ENCODE peak calls at places on chromosome 10, in four cellular contexts. D, E, V and N are unnamed samples.

GRCh38 chr10:71927669-71928592 is 36.3 kb upstream of the CHST3 start:
- DNase-seq in D (peak), E (no peak), V (no peak), N (no peak)

GRCh38 chr10:124378817-124379510 is 39.8 kb downstream of the OAT start:
- DNase-seq in D (no peak), E (no peak), V (no peak), N (no peak)

GRCh38 chr10:117663750-117664149 is 121.2 kb downstream of the EMX2 start:
- DNase-seq in D (peak), E (no peak), V (no peak), N (peak)

GRCh38 chr10:93062499-93063216 is 2.1 kb downstream of the CYP26C1 start:
- DNase-seq in D (no peak), E (peak), V (no peak), N (no peak)

GRCh38 chr10:66283874-66284464 is 641.9 kb upstream of the LRRTM3 start:
- DNase-seq in D (peak), E (no peak), V (no peak), N (no peak)

GRCh38 chr10:44030132-44030531 is 354.8 kb downstream of the CXCL12 start:
- DNase-seq in D (no peak), E (peak), V (no peak), N (no peak)

GRCh38 chr10:129774082-129774735 is 189.9 kb downstream of the EBF3 start:
- DNase-seq in D (no peak), E (no peak), V (no peak), N (no peak)

GRCh38 chr10:78724846-78725245 is 343.9 kb upstream of the ZMIZ1 start:
- DNase-seq in D (no peak), E (no peak), V (no peak), N (no peak)

GRCh38 chr10:132548106-132548823 is 10.7 kb downstream of the INPP5A start:
- DNase-seq in D (no peak), E (no peak), V (no peak), N (no peak)

GRCh38 chr10:125107166-125107949 is 53.0 kb downstream of the CTBP2 start:
- DNase-seq in D (no peak), E (no peak), V (no peak), N (no peak)

GRCh38 chr10:90871279-90871760 is 454 bp upstream of the RPP30 start:
- DNase-seq in D (peak), E (peak), V (peak), N (peak)

GRCh38 chr10:127492607-127493250 is 56.4 kb upstream of the NPS start:
- DNase-seq in D (no peak), E (peak), V (no peak), N (no peak)

GRCh38 chr10:83536426-83536825 is 602.9 kb upstream of the GHITM start:
- DNase-seq in D (no peak), E (no peak), V (no peak), N (no peak)

GRCh38 chr10:86693721-86694369 is 25.5 kb downstream of the LDB3 start:
- DNase-seq in D (peak), E (peak), V (peak), N (no peak)

GRCh38 chr10:48390933-48391845 is 84.7 kb downstream of the MAPK8 start:
- DNase-seq in D (no peak), E (no peak), V (no peak), N (peak)

GRCh38 chr10:68666280-68666760 is 54.7 kb upstream of the CCAR1 start:
- DNase-seq in D (no peak), E (no peak), V (no peak), N (no peak)

GRCh38 chr10:43200538-43201390 is 62.5 kb downstream of the CSGALNACT2 start:
- DNase-seq in D (no peak), E (no peak), V (no peak), N (no peak)

GRCh38 chr10:3740157-3740871 is 44.7 kb downstream of the KLF6 start:
- DNase-seq in D (peak), E (no peak), V (peak), N (no peak)

GRCh38 chr10:102322914-102323313 is 72.6 kb upstream of the NFKB2 start:
- DNase-seq in D (no peak), E (no peak), V (no peak), N (no peak)

GRCh38 chr10:103663802-103664201 is 170.3 kb downstream of the NEURL1 start:
- DNase-seq in D (no peak), E (no peak), V (no peak), N (no peak)

GRCh38 chr10:16816142-16816541 is 1.1 kb downstream of the RSU1 start:
- DNase-seq in D (no peak), E (no peak), V (peak), N (no peak)

GRCh38 chr10:44306147-44306710 is 78.7 kb downstream of the CXCL12 start:
- DNase-seq in D (no peak), E (no peak), V (no peak), N (no peak)

GRCh38 chr10:96846926-96847325 is 14.8 kb downstream of the LCOR start:
- DNase-seq in D (no peak), E (no peak), V (no peak), N (no peak)

GRCh38 chr10:5575482-5576153 is 50.9 kb downstream of the CALML3 start:
- DNase-seq in D (no peak), E (no peak), V (no peak), N (no peak)

GRCh38 chr10:16360001-16360400 is 76.8 kb upstream of the PTER start:
- DNase-seq in D (no peak), E (no peak), V (no peak), N (no peak)

GRCh38 chr10:28043941-28044340 is 45.1 kb upstream of the ODAD2 start:
- DNase-seq in D (no peak), E (no peak), V (no peak), N (no peak)

GRCh38 chr10:133260895-133261725 is 15.6 kb downstream of the ADAM8 start:
- DNase-seq in D (no peak), E (no peak), V (peak), N (no peak)

GRCh38 chr10:18122753-18123152 is 17.5 kb upstream of the CACNB2 start:
- DNase-seq in D (no peak), E (no peak), V (no peak), N (no peak)

GRCh38 chr10:18113881-18114280 is 26.3 kb upstream of the CACNB2 start:
- DNase-seq in D (no peak), E (no peak), V (no peak), N (no peak)

DNA sequence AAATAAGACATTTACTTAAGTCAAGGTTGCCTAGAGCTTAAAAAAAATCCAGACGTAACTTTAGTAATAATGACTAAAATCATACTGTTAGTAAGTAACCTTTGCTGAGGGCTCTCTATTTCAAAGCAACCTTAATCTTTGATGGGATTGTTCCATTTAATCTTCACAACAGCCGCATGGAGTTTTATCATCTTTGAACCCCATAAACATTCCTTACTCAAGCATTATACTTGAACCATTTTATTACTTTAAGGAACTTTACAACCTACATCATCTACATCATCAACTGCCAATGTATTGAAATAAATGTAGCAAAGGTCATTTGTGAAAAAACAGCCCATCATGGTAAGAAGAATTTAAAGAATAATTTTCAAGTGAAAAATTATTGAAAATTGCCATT is 23.0 kb upstream of the CACNB2 start:
- DNase-seq in D (no peak), E (no peak), V (no peak), N (no peak)
- TF ChIP-seq HDAC6 in D (no peak), E (no peak), V (no peak), N (no peak)

GRCh38 chr10:21095073-21095472 is 198.0 kb upstream of the NEBL start:
- DNase-seq in D (no peak), E (no peak), V (no peak), N (no peak)
- TF ChIP-seq HDAC6 in D (no peak), E (no peak), V (no peak), N (no peak)

GRCh38 chr10:13632407-13632806 is 45.6 kb downstream of the PRPF18 start:
- DNase-seq in D (no peak), E (no peak), V (no peak), N (no peak)
- TF ChIP-seq HDAC6 in D (no peak), E (no peak), V (no peak), N (no peak)

DNA sequence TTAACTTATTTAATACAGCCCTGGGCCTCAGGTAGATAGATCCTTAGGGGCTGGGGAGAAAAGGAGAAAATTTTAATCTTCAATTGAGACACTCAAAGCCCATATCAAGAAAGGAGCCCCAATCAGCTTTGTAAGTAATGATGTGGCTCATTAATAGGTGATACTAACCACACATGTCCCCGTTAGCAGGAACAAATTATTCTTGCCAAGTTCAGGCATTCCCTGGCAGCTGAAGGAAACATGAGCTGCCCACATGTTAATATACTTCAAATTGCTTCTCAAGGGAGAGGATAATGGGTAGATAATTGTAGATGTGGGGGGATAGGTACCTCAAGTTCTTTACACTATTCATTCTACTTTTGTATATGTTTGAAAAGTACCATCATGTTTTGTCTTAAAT is 14.5 kb downstream of the IFIT5 start:
- DNase-seq in D (no peak), E (no peak), V (no peak), N (no peak)
- TF ChIP-seq HDAC6 in D (no peak), E (no peak), V (no peak), N (no peak)

GRCh38 chr10:7610017-7610416 is 56.7 kb downstream of the ITIH5 start:
- DNase-seq in D (no peak), E (no peak), V (no peak), N (no peak)
- TF ChIP-seq HDAC6 in D (no peak), E (no peak), V (no peak), N (no peak)

GRCh38 chr10:76149602-76150138 is 718.2 kb downstream of the LRMDA start:
- DNase-seq in D (no peak), E (peak), V (no peak), N (no peak)

GRCh38 chr10:76150886-76151288 is 719.5 kb downstream of the LRMDA start:
- DNase-seq in D (peak), E (no peak), V (no peak), N (no peak)

GRCh38 chr10:76152186-76152585 is 720.8 kb downstream of the LRMDA start:
- DNase-seq in D (no peak), E (no peak), V (no peak), N (no peak)

GRCh38 chr10:76149182-76149581 is 717.8 kb downstream of the LRMDA start:
- DNase-seq in D (no peak), E (no peak), V (no peak), N (no peak)

DNA sequence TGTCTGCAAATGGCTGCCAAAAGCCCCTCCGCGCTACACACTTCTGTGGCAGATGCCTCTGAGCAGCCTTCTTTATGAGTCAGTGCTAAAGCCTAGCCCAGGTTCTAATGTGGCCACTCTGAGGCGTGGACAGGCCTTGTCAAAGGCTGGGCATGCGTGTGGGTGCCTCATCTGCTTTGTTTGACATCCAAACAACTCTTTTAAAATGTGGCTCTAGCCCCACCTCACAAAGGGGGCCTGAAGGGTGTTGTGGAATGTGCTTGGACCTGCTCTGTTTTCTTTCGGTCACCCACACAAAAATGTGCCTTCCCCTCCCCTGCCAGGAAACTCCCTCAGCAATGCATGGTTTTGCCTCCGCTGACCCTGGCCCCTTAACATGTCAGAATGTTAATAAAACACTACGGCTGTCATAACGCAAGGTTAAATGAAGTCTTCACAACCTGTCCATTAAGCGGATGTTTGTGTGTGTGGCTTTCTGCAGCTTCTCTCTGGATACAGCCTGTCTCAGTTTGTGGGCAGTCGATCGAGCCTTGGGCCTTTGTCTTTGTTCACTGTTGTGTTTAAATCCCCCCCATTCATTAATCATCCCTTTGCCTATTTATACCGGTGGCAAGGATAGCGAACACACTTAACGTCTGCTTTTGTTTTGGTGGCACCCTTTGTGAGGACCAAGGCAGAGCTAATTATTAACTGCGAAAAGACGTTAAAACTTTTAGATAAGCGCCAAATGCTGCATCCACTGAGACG is 718.9 kb downstream of the LRMDA start:
- DNase-seq in D (peak), E (no peak), V (no peak), N (no peak)
- TF ChIP-seq HDAC6 in D (no peak), E (no peak), V (no peak), N (no peak)

GRCh38 chr10:47370015-47370767 is 13.9 kb downstream of the ZNF488 start:
- DNase-seq in D (no peak), E (peak), V (no peak), N (no peak)
- TF ChIP-seq HDAC6 in D (no peak), E (no peak), V (no peak), N (no peak)